ENCODE peak calls at places on chromosome 22, in seven cellular contexts. U is WERI-Rb-1, J is OCI-LY7, L is esophagus muscularis mucosa, S is A549, F is lower lobe of right lung, W is dorsolateral prefrontal cortex. E is an unnamed sample.

GRCh38 chr22:46979506-46979905 is 217.1 kb downstream of the TBC1D22A start:
- DNase-seq in U (no peak), L (no peak), W (no peak), J (no peak), F (no peak), S (no peak), E (no peak)

GRCh38 chr22:22661275-22661674 is 16.9 kb downstream of the GGTLC2 start:
- DNase-seq in S (no peak), F (no peak), L (no peak), J (no peak), U (no peak), W (no peak), E (no peak)

GRCh38 chr22:31826443-31826842 is 72.6 kb downstream of the DEPDC5 start:
- DNase-seq in U (no peak), S (no peak), W (peak), F (no peak), L (no peak), J (no peak), E (no peak)

GRCh38 chr22:36982136-36982535 is 37.1 kb downstream of the TST start:
- DNase-seq in J (peak), L (no peak), F (no peak), W (no peak), S (no peak), U (peak), E (peak)

GRCh38 chr22:31141551-31141950 is 1.2 kb upstream of the PLA2G3 start:
- DNase-seq in J (no peak), S (no peak), L (no peak), W (no peak), F (no peak), U (no peak), E (no peak)

GRCh38 chr22:46878549-46878948 is 116.1 kb downstream of the TBC1D22A start:
- DNase-seq in W (no peak), F (no peak), L (no peak), J (no peak), U (peak), S (no peak), E (peak)

GRCh38 chr22:28607710-28608109 is 71.9 kb downstream of the TTC28 start:
- DNase-seq in L (no peak), U (no peak), S (no peak), W (no peak), F (no peak), J (no peak), E (no peak)

GRCh38 chr22:46054091-46054877 is 77.3 kb upstream of the WNT7B start:
- DNase-seq in F (peak), U (no peak), S (no peak), W (peak), J (peak), L (no peak), E (no peak)

GRCh38 chr22:49943405-49943765 is 17.2 kb upstream of the PIM3 start:
- DNase-seq in J (no peak), L (no peak), S (no peak), U (no peak), F (no peak), W (no peak), E (no peak)

GRCh38 chr22:24498826-24499225 is 3.7 kb downstream of the UPB1 start:
- DNase-seq in J (no peak), L (no peak), U (peak), S (no peak), W (no peak), F (no peak), E (no peak)

GRCh38 chr22:48439560-48440135 is 1388.0 kb downstream of the BRD1 start:
- DNase-seq in J (no peak), W (no peak), U (no peak), F (peak), L (no peak), S (no peak), E (no peak)

GRCh38 chr22:24181088-24181995 is at the start of gene SUSD2:
- DNase-seq in F (peak), W (peak), S (no peak), U (peak), J (no peak), L (no peak), E (peak)

GRCh38 chr22:38115423-38116205 is 5.1 kb upstream of the BAIAP2L2 start:
- DNase-seq in W (peak), L (no peak), F (peak), J (no peak), U (no peak), S (no peak), E (no peak)
- H3K27ac ChIP-seq in W (no peak), L (no peak), F (no peak), J (no peak), U (no peak), S (no peak), E (no peak)

GRCh38 chr22:19037282-19038163 is 84.7 kb downstream of the DGCR2 start:
- DNase-seq in F (peak), W (no peak), U (no peak), S (no peak), J (no peak), L (no peak), E (no peak)
- TF ChIP-seq CTCF in F (no peak), W (no peak), U (no peak), S (no peak), J (no peak), L (no peak), E (no peak)

GRCh38 chr22:30033891-30034290 is 46.4 kb upstream of the HORMAD2 start:
- DNase-seq in U (no peak), S (no peak), J (no peak), L (no peak), W (no peak), F (no peak), E (no peak)

GRCh38 chr22:30031328-30031727 is 48.9 kb upstream of the HORMAD2 start:
- DNase-seq in J (no peak), F (no peak), S (no peak), U (no peak), L (no peak), W (no peak), E (no peak)

GRCh38 chr22:30031764-30032468 is 48.3 kb upstream of the HORMAD2 start:
- DNase-seq in W (no peak), F (no peak), J (no peak), U (no peak), L (no peak), S (no peak), E (no peak)

GRCh38 chr22:30036656-30037055 is 43.6 kb upstream of the HORMAD2 start:
- DNase-seq in F (no peak), L (no peak), U (no peak), S (no peak), J (no peak), W (no peak), E (no peak)

DNA sequence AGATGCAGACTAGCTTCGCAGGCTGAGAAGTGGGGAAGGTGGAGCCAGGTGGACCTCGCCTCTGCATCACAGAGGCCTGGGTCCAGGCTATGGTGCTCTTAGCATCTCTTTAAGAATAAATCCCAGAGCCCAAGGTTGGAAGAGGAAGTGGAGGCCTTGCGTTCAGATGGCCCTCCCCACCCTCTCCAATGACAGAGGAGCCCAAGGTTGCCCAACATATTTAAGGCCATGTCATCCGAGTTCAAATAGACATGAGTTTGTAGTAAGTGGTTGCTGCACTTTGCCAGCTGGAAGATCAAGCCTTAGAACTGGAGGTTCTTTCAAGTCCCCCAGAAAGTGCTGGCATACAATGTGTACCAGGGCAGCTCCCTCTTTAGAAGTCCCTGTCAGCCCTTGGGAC is 47.1 kb upstream of the HORMAD2 start:
- DNase-seq in F (no peak), W (no peak), S (no peak), J (no peak), L (no peak), U (no peak), E (no peak)
- H3K27ac ChIP-seq in F (no peak), W (no peak), S (no peak), J (no peak), L (no peak), U (no peak), E (no peak)

GRCh38 chr22:43789452-43789851 is 22.7 kb downstream of the EFCAB6 start:
- DNase-seq in J (no peak), U (no peak), S (peak), W (no peak), F (no peak), L (peak), E (no peak)

GRCh38 chr22:43782448-43782847 is 29.7 kb downstream of the EFCAB6 start:
- DNase-seq in U (no peak), F (no peak), S (no peak), W (no peak), L (no peak), J (no peak), E (no peak)

DNA sequence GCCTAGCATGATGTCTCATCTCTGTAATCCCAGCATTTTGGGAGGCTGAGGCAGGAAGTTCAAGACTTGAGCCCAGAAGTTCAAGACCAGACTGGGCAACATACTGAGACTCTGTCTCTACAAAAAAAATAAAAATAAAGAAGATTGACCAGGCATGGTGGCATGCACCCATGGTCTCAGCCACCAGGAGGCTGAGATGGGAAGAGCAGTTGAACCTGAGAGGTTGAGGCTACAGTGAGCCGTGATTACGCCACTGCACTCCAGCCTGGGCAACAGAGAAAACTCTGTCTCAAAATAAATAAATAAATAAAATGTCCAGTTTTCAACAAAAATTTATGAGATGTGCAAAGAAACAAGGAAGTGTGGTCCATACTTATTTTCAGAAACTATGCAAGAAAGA is 28.3 kb downstream of the EFCAB6 start:
- DNase-seq in F (no peak), S (no peak), J (no peak), U (no peak), W (no peak), L (no peak), E (no peak)
- TF ChIP-seq CTCF in F (no peak), S (no peak), J (peak), U (peak), W (no peak), L (no peak), E (peak)

GRCh38 chr22:39654959-39655579 is 84.5 kb downstream of the CACNA1I start:
- DNase-seq in S (no peak), F (no peak), L (no peak), J (peak), U (peak), W (no peak), E (no peak)

GRCh38 chr22:39654527-39654926 is 84.0 kb downstream of the CACNA1I start:
- DNase-seq in S (no peak), L (no peak), W (no peak), F (no peak), J (no peak), U (no peak), E (no peak)

GRCh38 chr22:39653787-39654077 is 83.2 kb downstream of the CACNA1I start:
- DNase-seq in L (no peak), S (no peak), U (no peak), F (no peak), J (no peak), W (no peak), E (no peak)

GRCh38 chr22:39656495-39657490 is 86.2 kb downstream of the CACNA1I start:
- DNase-seq in F (no peak), S (no peak), L (no peak), U (no peak), W (no peak), J (no peak), E (no peak)

GRCh38 chr22:39655736-39656285 is 85.3 kb downstream of the CACNA1I start:
- DNase-seq in S (no peak), F (no peak), W (no peak), U (no peak), L (no peak), J (no peak), E (no peak)
- H3K27ac ChIP-seq in S (no peak), F (no peak), W (no peak), U (no peak), L (no peak), J (no peak), E (no peak)

DNA sequence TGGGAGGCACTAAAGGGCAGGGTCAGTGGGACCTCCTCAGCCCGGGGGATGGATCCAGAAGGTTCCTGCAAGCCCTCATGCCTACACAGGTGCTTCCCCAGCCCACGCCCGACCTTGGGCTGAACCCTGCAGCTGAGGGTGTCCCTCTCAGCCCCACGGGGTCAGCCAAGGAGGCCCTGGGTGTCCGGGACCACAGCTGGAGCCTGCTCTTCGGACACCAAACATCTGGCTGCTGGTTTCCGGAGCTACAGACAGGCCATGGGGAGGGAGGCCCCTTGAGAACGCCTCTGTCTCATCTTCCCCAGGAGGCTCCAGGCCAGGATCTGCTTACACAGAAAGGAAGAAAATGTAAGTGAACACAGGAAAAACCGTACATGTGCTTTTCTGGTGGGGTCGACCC is 355.7 kb downstream of the MN1 start:
- DNase-seq in S (no peak), J (no peak), W (no peak), L (no peak), U (no peak), F (no peak), E (no peak)
- TF ChIP-seq CTCF in S (no peak), J (no peak), W (no peak), L (no peak), U (no peak), F (no peak), E (no peak)